ENCODE peak calls at places on chromosome 17, in six cellular contexts. L, A, O, K, P and S are unnamed samples.

GRCh38 chr17:57092171-57092570 is 7.1 kb downstream of the AKAP1 start:
- DNase-seq in L (no peak), A (no peak), O (no peak), K (no peak), P (no peak), S (no peak)

GRCh38 chr17:20728181-20728580 is 148.7 kb downstream of the CDRT15L2 start:
- DNase-seq in L (no peak), A (no peak), O (no peak), K (no peak), P (no peak), S (no peak)

GRCh38 chr17:72151565-72152391 is 31.0 kb downstream of the SOX9 start:
- DNase-seq in L (no peak), A (no peak), O (peak), K (peak), P (no peak), S (no peak)

GRCh38 chr17:16352303-16352837 is 899 bp downstream of the CENPV start:
- DNase-seq in L (peak), A (peak), O (peak), K (peak), P (peak), S (no peak)

GRCh38 chr17:4375039-4375748 is 8.7 kb upstream of the UBE2G1 start:
- DNase-seq in L (peak), A (no peak), O (no peak), K (no peak), P (no peak), S (no peak)

GRCh38 chr17:13244511-13244910 is 226.7 kb upstream of the ELAC2 start:
- DNase-seq in L (no peak), A (no peak), O (no peak), K (peak), P (no peak), S (no peak)

GRCh38 chr17:19958023-19958422 is 19.6 kb downstream of the AKAP10 start:
- DNase-seq in L (no peak), A (no peak), O (peak), K (peak), P (no peak), S (peak)

GRCh38 chr17:72412650-72413076 is 291.8 kb downstream of the SOX9 start:
- DNase-seq in L (no peak), A (no peak), O (no peak), K (no peak), P (no peak), S (no peak)

GRCh38 chr17:56431736-56432135 is 161.8 kb upstream of the NOG start:
- DNase-seq in L (no peak), A (no peak), O (no peak), K (peak), P (no peak), S (no peak)

GRCh38 chr17:68777856-68778694 is 176.9 kb upstream of the FAM20A start:
- DNase-seq in L (no peak), A (peak), O (no peak), K (no peak), P (no peak), S (no peak)

GRCh38 chr17:61809816-61810392 is 53.4 kb downstream of the BRIP1 start:
- DNase-seq in L (no peak), A (peak), O (no peak), K (peak), P (no peak), S (no peak)